ENCODE peak calls at places on chromosomes 4 and X, in seven cellular contexts. H is transverse colon; P is GM23248; G is naive thymus-derived CD4-positive, alpha-beta T cell; Q is breast epithelium; L is left ventricle myocardium inferior; M is small intestine. Z is an unnamed sample.

GRCh38 chr4:5696341-5696740 is 12.0 kb downstream of the EVC2 start:
- DNase-seq in H (no peak), P (no peak), G (no peak), Q (no peak), L (no peak), M (no peak), Z (no peak)

GRCh38 chr4:128688846-128689467 is 120.5 kb upstream of the JADE1 start:
- DNase-seq in H (no peak), P (no peak), G (no peak), Q (no peak), L (no peak), M (no peak), Z (no peak)

GRCh38 chr4:102535398-102536082 is 34.4 kb downstream of the NFKB1 start:
- DNase-seq in H (no peak), P (peak; percentile 70), G (no peak), Q (no peak), L (no peak), M (no peak), Z (no peak)

GRCh38 chr4:153927546-153927945 is 138.7 kb upstream of the SFRP2 start:
- DNase-seq in H (no peak), P (peak; percentile 68), G (no peak), Q (no peak), L (no peak), M (no peak), Z (no peak)

GRCh38 chrX:41822917-41823316 is 98.9 kb downstream of the GPR82 start:
- DNase-seq in H (no peak), P (no peak), G (no peak), Q (no peak), L (no peak), M (peak; percentile 42), Z (no peak)

GRCh38 chrX:40131644-40132376 is 34.1 kb upstream of the BCOR start:
- DNase-seq in H (no peak), P (no peak), G (no peak), Q (no peak), L (no peak), M (no peak), Z (no peak)

GRCh38 chr4:122797405-122798094 is 29.1 kb upstream of the FGF2 start:
- DNase-seq in H (no peak), P (no peak), G (no peak), Q (no peak), L (no peak), M (no peak), Z (no peak)

GRCh38 chr4:132333723-132334045 is 815.4 kb upstream of the PCDH10 start:
- DNase-seq in H (no peak), P (no peak), G (no peak), Q (no peak), L (no peak), M (no peak), Z (no peak)

GRCh38 chrX:153909024-153909979 is 4.8 kb downstream of the AVPR2 start:
- DNase-seq in H (no peak), P (no peak), G (no peak), Q (no peak), L (peak; percentile 32), M (no peak), Z (no peak)

GRCh38 chrX:103913356-103914020 is 48.9 kb upstream of the TMSB15B start:
- DNase-seq in H (no peak), P (peak; percentile 11), G (no peak), Q (no peak), L (no peak), M (no peak), Z (no peak)

GRCh38 chr4:175509320-175509719 is 302.7 kb downstream of the GPM6A start:
- DNase-seq in H (no peak), P (no peak), G (no peak), Q (no peak), L (no peak), M (no peak), Z (no peak)

GRCh38 chrX:47623540-47624027 is 3.9 kb upstream of the SYN1 start:
- DNase-seq in H (peak; percentile 34), P (peak; percentile 76), G (no peak), Q (peak; percentile 56), L (peak; percentile 29), M (peak; percentile 11), Z (peak; percentile 64)

GRCh38 chrX:13376857-13377441 is 57.1 kb upstream of the ATXN3L start:
- DNase-seq in H (no peak), P (peak; percentile 85), G (no peak), Q (no peak), L (no peak), M (no peak), Z (no peak)

GRCh38 chrX:39705299-39705698 is 392.5 kb downstream of the BCOR start:
- DNase-seq in H (peak; percentile 58), P (peak; percentile 89), G (no peak), Q (peak; percentile 77), L (peak; percentile 60), M (peak; percentile 79), Z (peak; percentile 83)

GRCh38 chrX:145825896-145826295 is 8.3 kb downstream of the SLITRK2 start:
- DNase-seq in H (no peak), P (peak; percentile 27), G (no peak), Q (no peak), L (no peak), M (peak; percentile 11), Z (no peak)

GRCh38 chr4:1417522-1418390 is 11.5 kb upstream of the NKX1-1 start:
- DNase-seq in H (no peak), P (no peak), G (no peak), Q (peak; percentile 40), L (no peak), M (no peak), Z (peak; percentile 27)

GRCh38 chr4:1576961-1577814 is 106.9 kb downstream of the FAM53A start:
- DNase-seq in H (no peak), P (no peak), G (no peak), Q (no peak), L (no peak), M (no peak), Z (no peak)

GRCh38 chr4:6225469-6225868 is 25.1 kb upstream of the JAKMIP1 start:
- DNase-seq in H (no peak), P (peak; percentile 43), G (no peak), Q (peak; percentile 17), L (no peak), M (no peak), Z (peak; percentile 46)

GRCh38 chr4:173288296-173288695 is 45.9 kb downstream of the HMGB2 start:
- DNase-seq in H (peak; percentile 70), P (peak; percentile 53), G (peak; percentile 68), Q (no peak), L (peak; percentile 34), M (peak; percentile 56), Z (no peak)

GRCh38 chrX:124208675-124209074 is 123.8 kb upstream of the TEX13D start:
- DNase-seq in H (no peak), P (no peak), G (no peak), Q (no peak), L (no peak), M (no peak), Z (no peak)

GRCh38 chrX:7372843-7373525 is 225.0 kb upstream of the PUDP start:
- DNase-seq in H (no peak), P (peak; percentile 78), G (no peak), Q (no peak), L (no peak), M (no peak), Z (no peak)

GRCh38 chr4:85970535-85970934 is 389.3 kb downstream of the MAPK10 start:
- DNase-seq in H (no peak), P (no peak), G (no peak), Q (no peak), L (no peak), M (no peak), Z (no peak)
- H3K4me1 ChIP-seq in H (no peaks in the 10 kb centered on the region), P (peaks cover 63% of the 10 kb centered on the region), G (no peaks in the 10 kb centered on the region), Q (no peaks in the 10 kb centered on the region), L (peaks cover 28% of the 10 kb centered on the region), M (no peaks in the 10 kb centered on the region), Z (peaks cover 8% of the 10 kb centered on the region)

DNA sequence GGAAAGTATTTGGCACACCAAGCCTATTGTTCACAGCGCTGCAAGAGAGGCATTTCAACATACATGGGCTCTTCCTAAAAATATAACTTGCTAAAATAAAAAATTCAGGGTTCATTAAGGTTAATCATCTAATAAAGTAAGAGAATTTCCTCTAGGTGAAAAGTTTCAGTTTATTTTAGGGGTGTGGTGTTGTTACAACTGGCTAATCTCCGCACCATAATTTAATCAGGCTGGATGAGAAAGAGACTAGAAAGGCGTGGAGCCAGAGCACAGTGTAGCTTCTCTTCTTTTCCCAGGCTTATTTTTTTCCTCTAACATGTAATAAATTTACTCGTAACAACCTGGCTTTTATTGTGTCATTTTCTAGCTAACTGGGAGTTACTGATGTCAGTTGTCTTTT is 47.9 kb downstream of the FHL1 start:
- DNase-seq in H (no peak), P (no peak), G (no peak), Q (no peak), L (no peak), M (peak; percentile 53), Z (no peak)
- H3K27ac ChIP-seq in H (peak overlapping the region; percentile 77), P (no peak overlapping the region), G (no peak overlapping the region), Q (peak overlapping the region; percentile 48), L (peak overlapping the region; percentile 87), M (no peak overlapping the region), Z (no peak overlapping the region)

GRCh38 chrX:19683817-19684216 is 168.5 kb upstream of the MAP3K15 start:
- DNase-seq in H (no peak), P (no peak), G (peak; percentile 25), Q (no peak), L (no peak), M (no peak), Z (no peak)
- H3K4me1 ChIP-seq in H (no peaks in the 10 kb centered on the region), P (peaks cover 24% of the 10 kb centered on the region), G (peaks cover 30% of the 10 kb centered on the region), Q (no peaks in the 10 kb centered on the region), L (no peaks in the 10 kb centered on the region), M (no peaks in the 10 kb centered on the region), Z (no peaks in the 10 kb centered on the region)

GRCh38 chrX:149504915-149505651 is at the start of gene IDS:
- DNase-seq in H (peak; percentile 92), P (peak; percentile 95), G (peak; percentile 84), Q (peak; percentile 86), L (peak; percentile 90), M (peak; percentile 87), Z (peak; percentile 95)

GRCh38 chrX:149506349-149506748 is 1.2 kb upstream of the IDS start:
- DNase-seq in H (no peak), P (no peak), G (no peak), Q (no peak), L (no peak), M (no peak), Z (no peak)

GRCh38 chrX:149508467-149508866 is 3.4 kb upstream of the IDS start:
- DNase-seq in H (no peak), P (no peak), G (no peak), Q (no peak), L (no peak), M (no peak), Z (no peak)

GRCh38 chrX:149505671-149506070 is 565 bp upstream of the IDS start:
- DNase-seq in H (no peak), P (no peak), G (no peak), Q (no peak), L (no peak), M (no peak), Z (no peak)

DNA sequence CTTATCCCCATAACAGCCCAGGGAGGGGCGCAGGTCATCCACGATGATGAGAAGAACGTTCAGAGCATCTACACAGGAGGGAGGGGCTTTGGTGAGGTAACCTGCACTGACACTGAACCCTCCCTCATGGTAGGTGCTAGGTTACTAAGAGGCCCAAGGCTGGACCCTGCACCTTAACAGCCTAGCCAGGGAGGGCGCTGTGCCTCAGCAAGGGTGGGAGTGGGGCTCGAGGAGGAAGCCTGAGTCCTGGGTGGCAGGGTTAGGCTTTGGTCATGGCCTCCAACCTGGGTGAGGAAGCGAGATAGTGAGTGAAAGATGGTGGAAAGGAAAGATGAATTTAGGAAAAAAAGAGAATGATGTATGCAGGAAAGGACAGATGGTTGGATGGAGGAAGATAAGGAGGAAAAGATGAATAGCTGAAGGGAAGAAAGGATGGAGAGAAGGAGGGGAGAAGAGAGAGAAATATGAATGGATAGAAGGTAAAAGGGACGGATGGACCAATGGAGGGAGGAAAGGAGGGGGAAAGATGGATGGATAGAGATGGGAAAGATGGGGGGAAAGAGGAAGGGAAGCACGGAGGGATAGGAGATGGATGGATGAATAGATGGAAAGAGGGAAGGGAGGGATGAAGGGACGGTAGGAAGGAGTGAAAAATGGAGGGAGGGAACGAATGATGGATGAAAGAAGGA is 736 bp downstream of the IDS start:
- DNase-seq in H (peak; percentile 37), P (peak; percentile 59), G (peak; percentile 58), Q (no peak), L (no peak), M (peak; percentile 12), Z (peak; percentile 66)
- H3K27ac ChIP-seq in H (peak overlapping the region; percentile 87), P (peak overlapping the region; percentile 93), G (peak overlapping the region; percentile 98), Q (peak overlapping the region; percentile 93), L (peak overlapping the region; percentile 91), M (peak overlapping the region; percentile 82), Z (peak overlapping the region; percentile 92)

Z was measured in upper lobe of right lung.